ENCODE peak calls at places on chromosomes 16 and 17, in eight cellular contexts. J, U, C, H, D, Q, E and V are unnamed samples. For H3K4me1, the result is how much of the 10 kb centered on the place peaks cover.

GRCh38 chr17:40548982-40549680 is 16.1 kb downstream of the CCR7 start:
- DNase-seq in J (peak), U (peak), C (peak), H (peak), D (no peak), Q (no peak), E (no peak), V (peak)

GRCh38 chr16:87963400-87963799 is 12.2 kb downstream of the BANP start:
- DNase-seq in J (peak), U (no peak), C (peak), H (no peak), D (no peak), Q (no peak), E (no peak), V (no peak)

GRCh38 chr16:19860146-19861030 is 24.3 kb downstream of the GPRC5B start:
- DNase-seq in J (peak), U (no peak), C (peak), H (no peak), D (no peak), Q (no peak), E (no peak), V (no peak)

GRCh38 chr17:76909971-76910760 is 42.0 kb downstream of the MGAT5B start:
- DNase-seq in J (peak), U (peak), C (peak), H (peak), D (peak), Q (peak), E (peak), V (peak)

GRCh38 chr17:21374455-21375161 is 1.5 kb upstream of the KCNJ12 start:
- DNase-seq in J (no peak), U (no peak), C (peak), H (no peak), D (no peak), Q (peak), E (no peak), V (no peak)

GRCh38 chr17:2172447-2172938 is 117.6 kb downstream of the HIC1 start:
- DNase-seq in J (peak), U (no peak), C (peak), H (peak), D (no peak), Q (no peak), E (peak), V (no peak)

GRCh38 chr17:40901981-40902862 is 17.2 kb upstream of the KRT20 start:
- DNase-seq in J (peak), U (no peak), C (no peak), H (no peak), D (no peak), Q (no peak), E (no peak), V (peak)

GRCh38 chr16:79602615-79603014 is 2.1 kb upstream of the MAF start:
- DNase-seq in J (no peak), U (no peak), C (no peak), H (no peak), D (no peak), Q (no peak), E (no peak), V (peak)

GRCh38 chr16:67917852-67918236 is 13.8 kb downstream of the CTRL start:
- DNase-seq in J (peak), U (no peak), C (no peak), H (no peak), D (no peak), Q (no peak), E (no peak), V (no peak)

GRCh38 chr17:32566303-32566702 is 79.5 kb downstream of the CDK5R1 start:
- DNase-seq in J (no peak), U (no peak), C (no peak), H (no peak), D (no peak), Q (no peak), E (no peak), V (no peak)

GRCh38 chr16:1042776-1043349 is 29.7 kb upstream of the SSTR5 start:
- DNase-seq in J (no peak), U (no peak), C (no peak), H (no peak), D (no peak), Q (no peak), E (no peak), V (no peak)

GRCh38 chr17:50280068-50280467 is 5.8 kb downstream of the TMEM92 start:
- DNase-seq in J (no peak), U (no peak), C (no peak), H (no peak), D (no peak), Q (no peak), E (no peak), V (peak)

GRCh38 chr16:56370836-56371235 is 54.5 kb downstream of the AMFR start:
- DNase-seq in J (peak), U (peak), C (peak), H (peak), D (no peak), Q (no peak), E (no peak), V (no peak)

GRCh38 chr16:48279199-48279598 is 31.9 kb upstream of the ABCC11 start:
- DNase-seq in J (no peak), U (no peak), C (no peak), H (no peak), D (no peak), Q (no peak), E (no peak), V (no peak)

GRCh38 chr16:72961115-72961832 is 86.7 kb downstream of the ZFHX3 start:
- DNase-seq in J (peak), U (no peak), C (peak), H (no peak), D (no peak), Q (no peak), E (no peak), V (peak)

GRCh38 chr17:50358177-50358576 is 12.3 kb downstream of the XYLT2 start:
- DNase-seq in J (no peak), U (no peak), C (no peak), H (no peak), D (no peak), Q (no peak), E (no peak), V (no peak)

GRCh38 chr16:69520800-69521602 is 44.8 kb upstream of the NFAT5 start:
- DNase-seq in J (no peak), U (no peak), C (peak), H (no peak), D (no peak), Q (no peak), E (no peak), V (no peak)

GRCh38 chr17:79901131-79901530 is 61.9 kb upstream of the CBX4 start:
- DNase-seq in J (no peak), U (no peak), C (no peak), H (no peak), D (no peak), Q (no peak), E (no peak), V (no peak)

GRCh38 chr17:79902146-79902791 is 63.0 kb upstream of the CBX4 start:
- DNase-seq in J (no peak), U (no peak), C (no peak), H (no peak), D (no peak), Q (no peak), E (no peak), V (no peak)

GRCh38 chr17:79899584-79899983 is 60.3 kb upstream of the CBX4 start:
- DNase-seq in J (no peak), U (no peak), C (no peak), H (no peak), D (no peak), Q (no peak), E (no peak), V (no peak)

GRCh38 chr17:79892457-79893236 is 53.4 kb upstream of the CBX4 start:
- DNase-seq in J (no peak), U (peak), C (no peak), H (no peak), D (no peak), Q (no peak), E (peak), V (peak)

GRCh38 chr17:79897243-79898063 is 58.2 kb upstream of the CBX4 start:
- DNase-seq in J (no peak), U (no peak), C (no peak), H (no peak), D (no peak), Q (no peak), E (no peak), V (no peak)
- H3K4me1 ChIP-seq in J (under half), U (under half), C (under half), H (under half), D (under half), Q (under half), E (under half), V (under half)

GRCh38 chr17:19752216-19753048 is 4.3 kb upstream of the ALDH3A1 start:
- DNase-seq in J (no peak), U (no peak), C (no peak), H (no peak), D (no peak), Q (no peak), E (no peak), V (no peak)

GRCh38 chr17:19753049-19753444 is 4.9 kb upstream of the ALDH3A1 start:
- DNase-seq in J (peak), U (peak), C (peak), H (peak), D (no peak), Q (no peak), E (peak), V (peak)

GRCh38 chr17:19750020-19750572 is 2.0 kb upstream of the ALDH3A1 start:
- DNase-seq in J (no peak), U (no peak), C (no peak), H (no peak), D (no peak), Q (no peak), E (no peak), V (no peak)

GRCh38 chr17:19748807-19749193 is 702 bp upstream of the ALDH3A1 start:
- DNase-seq in J (no peak), U (no peak), C (no peak), H (no peak), D (no peak), Q (no peak), E (no peak), V (no peak)

GRCh38 chr17:19750835-19751234 is 2.7 kb upstream of the ALDH3A1 start:
- DNase-seq in J (no peak), U (no peak), C (no peak), H (no peak), D (no peak), Q (no peak), E (no peak), V (no peak)
- H3K27ac ChIP-seq in J (no peak), U (no peak), C (no peak), H (no peak), D (no peak), Q (no peak), E (no peak), V (no peak)

GRCh38 chr16:75108792-75109731 is 7.5 kb downstream of the LDHD start:
- DNase-seq in J (peak), U (peak), C (peak), H (peak), D (peak), Q (peak), E (peak), V (peak)
- H3K4me3 ChIP-seq in J (no peak), U (no peak), C (no peak), H (no peak), D (no peak), Q (peak), E (peak), V (no peak)

GRCh38 chr17:16971458-16972338 is at the start of gene TNFRSF13B:
- DNase-seq in J (no peak), U (no peak), C (no peak), H (no peak), D (no peak), Q (peak), E (no peak), V (no peak)
- H3K4me1 ChIP-seq in J (under half), U (under half), C (under half), H (under half), D (under half), Q (half or more), E (under half), V (under half)

DNA sequence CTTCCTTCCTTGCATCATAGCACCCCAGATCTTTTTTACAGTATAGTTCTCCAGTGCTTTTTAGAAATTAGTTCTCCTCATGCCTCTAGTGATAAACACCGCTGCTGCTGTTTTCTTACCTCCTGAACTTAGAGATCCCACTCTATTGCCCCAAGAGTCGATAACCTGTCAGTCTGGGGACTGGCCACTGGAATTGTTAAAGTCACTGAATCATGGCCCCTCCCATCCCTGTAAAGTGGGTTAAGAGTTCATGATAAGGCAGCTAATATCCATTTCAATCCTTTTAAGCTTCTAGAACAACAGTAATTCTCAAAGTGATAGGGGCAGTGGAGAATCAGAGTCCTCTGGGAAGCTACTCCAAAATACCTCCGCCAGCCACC is 1.8 kb upstream of the SMARCD2 start:
- DNase-seq in J (no peak), U (no peak), C (no peak), H (no peak), D (no peak), Q (no peak), E (no peak), V (no peak)
- H3K27ac ChIP-seq in J (no peak), U (no peak), C (no peak), H (no peak), D (no peak), Q (peak), E (peak), V (no peak)

DNA sequence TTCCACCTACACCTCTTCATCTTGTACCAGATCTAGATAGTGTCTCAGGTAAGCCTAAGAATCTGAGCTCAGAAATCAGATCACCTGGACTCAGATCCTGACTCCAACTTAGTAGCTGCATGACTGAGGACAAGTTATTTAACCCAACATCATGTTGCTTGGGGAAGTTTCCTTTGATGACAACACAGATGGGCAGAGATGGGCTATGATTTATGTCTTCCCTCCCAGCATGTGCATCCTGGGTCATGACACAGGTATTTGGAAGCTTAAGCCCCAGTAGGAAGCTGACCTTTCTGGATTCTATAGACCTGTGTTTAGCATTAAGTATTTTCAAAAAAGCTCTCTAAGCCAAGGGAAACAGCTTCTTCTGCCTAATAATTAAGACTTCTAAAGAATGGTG is 12.4 kb upstream of the HEATR6 start:
- DNase-seq in J (no peak), U (no peak), C (no peak), H (no peak), D (no peak), Q (peak), E (no peak), V (no peak)
- H3K4me3 ChIP-seq in J (no peak), U (no peak), C (no peak), H (no peak), D (no peak), Q (no peak), E (no peak), V (no peak)

GRCh38 chr17:47945080-47945479 is 3.7 kb downstream of the PNPO start:
- DNase-seq in J (no peak), U (no peak), C (peak), H (no peak), D (no peak), Q (peak), E (no peak), V (no peak)
- H3K4me1 ChIP-seq in J (under half), U (half or more), C (under half), H (half or more), D (under half), Q (half or more), E (under half), V (under half)

GRCh38 chr17:34377078-34377823 is 14.2 kb upstream of the CCL1 start:
- DNase-seq in J (no peak), U (no peak), C (no peak), H (no peak), D (no peak), Q (no peak), E (no peak), V (no peak)

GRCh38 chr17:34382586-34383224 is 19.7 kb upstream of the CCL1 start:
- DNase-seq in J (no peak), U (no peak), C (no peak), H (no peak), D (no peak), Q (peak), E (no peak), V (no peak)

GRCh38 chr17:34379876-34380275 is 16.8 kb upstream of the CCL1 start:
- DNase-seq in J (no peak), U (no peak), C (peak), H (no peak), D (no peak), Q (no peak), E (no peak), V (no peak)

GRCh38 chr17:34375598-34375997 is 12.6 kb upstream of the CCL1 start:
- DNase-seq in J (no peak), U (no peak), C (no peak), H (no peak), D (no peak), Q (no peak), E (no peak), V (no peak)

GRCh38 chr17:34378664-34379101 is 15.7 kb upstream of the CCL1 start:
- DNase-seq in J (no peak), U (no peak), C (no peak), H (no peak), D (no peak), Q (peak), E (no peak), V (no peak)
- H3K27ac ChIP-seq in J (no peak), U (no peak), C (no peak), H (no peak), D (no peak), Q (peak), E (no peak), V (no peak)

DNA sequence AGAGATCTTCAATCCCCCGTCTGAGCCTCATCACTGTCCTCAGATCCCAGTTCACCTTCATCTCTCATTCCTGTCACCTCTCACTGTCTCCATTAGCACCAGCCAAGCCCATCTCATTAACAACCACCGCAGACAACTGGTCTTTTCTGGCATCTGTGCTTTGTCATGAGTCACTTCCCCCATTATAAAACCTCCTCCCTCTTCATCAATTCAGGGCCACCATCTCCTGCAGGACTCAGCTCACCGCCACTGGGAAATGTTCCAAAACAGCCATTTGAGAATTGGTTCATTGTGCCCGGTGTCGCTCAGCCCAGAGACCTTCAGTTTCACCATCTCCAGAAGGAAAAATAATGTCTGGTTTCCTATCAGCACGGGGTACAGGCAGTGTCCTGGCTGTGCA is 56.9 kb upstream of the TEKT3 start:
- DNase-seq in J (peak), U (no peak), C (peak), H (no peak), D (no peak), Q (no peak), E (no peak), V (no peak)
- H3K4me3 ChIP-seq in J (no peak), U (no peak), C (no peak), H (no peak), D (no peak), Q (no peak), E (no peak), V (no peak)

GRCh38 chr17:56809106-56809819 is 24.5 kb downstream of the C17orf67 start:
- DNase-seq in J (no peak), U (no peak), C (no peak), H (no peak), D (no peak), Q (no peak), E (no peak), V (no peak)
- H3K4me1 ChIP-seq in J (under half), U (under half), C (under half), H (under half), D (under half), Q (under half), E (under half), V (under half)